ENCODE peak calls at places on chromosome 1, in seven cellular contexts. G, E, F, I, Z, R and D are unnamed samples.

GRCh38 chr1:177789956-177790355 is 179.9 kb downstream of the SEC16B start:
- DNase-seq in G (no peak), E (no peak), F (no peak), I (no peak), Z (no peak), R (no peak), D (no peak)

GRCh38 chr1:66327582-66327981 is 206.4 kb upstream of the SGIP1 start:
- DNase-seq in G (no peak), E (no peak), F (no peak), I (no peak), Z (no peak), R (no peak), D (no peak)

GRCh38 chr1:228555074-228555989 is 68.2 kb downstream of the RNF187 start:
- DNase-seq in G (no peak), E (peak), F (no peak), I (no peak), Z (peak), R (peak), D (peak)

GRCh38 chr1:15849775-15850449 is 2.4 kb downstream of the SPEN start:
- DNase-seq in G (peak), E (peak), F (no peak), I (no peak), Z (peak), R (peak), D (peak)

GRCh38 chr1:86277909-86278308 is 118.2 kb downstream of the ODF2L start:
- DNase-seq in G (no peak), E (no peak), F (no peak), I (no peak), Z (no peak), R (no peak), D (no peak)

GRCh38 chr1:231590453-231591198 is 36.0 kb upstream of the DISC1 start:
- DNase-seq in G (peak), E (no peak), F (no peak), I (no peak), Z (peak), R (peak), D (peak)

GRCh38 chr1:86419277-86419903 is 4.6 kb upstream of the CLCA2 start:
- DNase-seq in G (no peak), E (peak), F (no peak), I (no peak), Z (no peak), R (no peak), D (peak)

GRCh38 chr1:22969224-22969829 is 3.3 kb downstream of the LACTBL1 start:
- DNase-seq in G (no peak), E (no peak), F (no peak), I (no peak), Z (no peak), R (peak), D (no peak)

GRCh38 chr1:69126761-69127160 is 441.0 kb upstream of the LRRC7 start:
- DNase-seq in G (no peak), E (no peak), F (no peak), I (no peak), Z (no peak), R (no peak), D (no peak)

GRCh38 chr1:113809651-113810602 is 2.3 kb downstream of the RSBN1 start:
- DNase-seq in G (no peak), E (no peak), F (no peak), I (no peak), Z (peak), R (no peak), D (no peak)

GRCh38 chr1:162390396-162391185 is 9.1 kb downstream of the C1orf226 start:
- DNase-seq in G (no peak), E (no peak), F (no peak), I (no peak), Z (no peak), R (no peak), D (no peak)

GRCh38 chr1:158248122-158248521 is 6.1 kb upstream of the CD1A start:
- DNase-seq in G (no peak), E (no peak), F (peak), I (no peak), Z (no peak), R (no peak), D (no peak)
- TF ChIP-seq JUND in G (no peak), E (no peak), F (no peak), I (no peak), Z (no peak), R (no peak), D (no peak)

DNA sequence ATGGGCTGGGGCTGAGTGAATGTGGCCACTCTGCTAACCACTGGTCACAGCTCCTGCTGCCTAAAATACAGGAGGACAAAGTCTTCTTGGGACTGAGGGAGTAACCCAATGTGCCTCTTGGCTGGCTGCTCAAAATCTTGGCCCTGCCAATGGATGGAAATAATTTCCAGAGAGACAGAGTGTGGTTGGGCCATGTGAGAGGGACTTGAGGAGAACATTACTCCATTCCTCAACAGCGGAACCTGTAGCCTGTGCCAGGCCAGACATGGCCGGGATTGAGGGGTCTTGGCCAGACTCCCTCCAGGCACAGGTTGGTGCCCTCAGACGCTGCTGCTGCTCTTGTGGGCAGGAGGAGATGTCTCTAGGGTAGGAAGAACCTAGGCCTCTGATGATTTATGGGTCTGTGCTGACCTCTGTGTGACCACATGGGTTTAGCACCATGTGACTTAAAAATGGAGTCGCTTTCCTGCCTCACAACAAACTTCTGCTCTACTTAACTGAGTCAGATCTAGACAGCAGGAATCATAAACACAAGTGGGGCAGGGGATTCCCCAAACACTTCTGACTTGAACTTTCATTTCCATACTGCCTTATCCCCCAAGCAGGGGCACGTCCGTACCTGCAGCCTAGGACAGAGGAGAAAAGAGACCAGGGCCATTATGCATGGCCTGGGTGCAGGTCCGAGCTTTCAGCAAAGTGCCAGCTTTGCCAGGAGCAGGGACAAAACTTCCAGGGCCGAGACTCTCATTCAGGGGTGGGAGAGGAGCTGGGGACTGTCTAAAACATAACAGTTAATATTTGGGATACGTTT is 79.2 kb downstream of the CD34 start:
- DNase-seq in G (no peak), E (no peak), F (peak), I (no peak), Z (no peak), R (no peak), D (no peak)
- TF ChIP-seq JUND in G (no peak), E (no peak), F (peak), I (no peak), Z (no peak), R (no peak), D (no peak)

GRCh38 chr1:241716915-241717651 is 65.0 kb downstream of the WDR64 start:
- DNase-seq in G (no peak), E (no peak), F (no peak), I (no peak), Z (no peak), R (no peak), D (no peak)
- TF ChIP-seq JUND in G (no peak), E (no peak), F (no peak), I (no peak), Z (no peak), R (no peak), D (no peak)

GRCh38 chr1:157286646-157287420 is 148.6 kb upstream of the ETV3 start:
- DNase-seq in G (no peak), E (no peak), F (no peak), I (no peak), Z (no peak), R (no peak), D (no peak)

GRCh38 chr1:157287462-157287861 is 149.3 kb upstream of the ETV3 start:
- DNase-seq in G (no peak), E (no peak), F (no peak), I (no peak), Z (no peak), R (no peak), D (no peak)

GRCh38 chr1:157288511-157288910 is 150.3 kb upstream of the ETV3 start:
- DNase-seq in G (no peak), E (no peak), F (no peak), I (no peak), Z (no peak), R (no peak), D (no peak)

GRCh38 chr1:157289001-157289400 is 150.8 kb upstream of the ETV3 start:
- DNase-seq in G (no peak), E (no peak), F (no peak), I (no peak), Z (no peak), R (no peak), D (no peak)

DNA sequence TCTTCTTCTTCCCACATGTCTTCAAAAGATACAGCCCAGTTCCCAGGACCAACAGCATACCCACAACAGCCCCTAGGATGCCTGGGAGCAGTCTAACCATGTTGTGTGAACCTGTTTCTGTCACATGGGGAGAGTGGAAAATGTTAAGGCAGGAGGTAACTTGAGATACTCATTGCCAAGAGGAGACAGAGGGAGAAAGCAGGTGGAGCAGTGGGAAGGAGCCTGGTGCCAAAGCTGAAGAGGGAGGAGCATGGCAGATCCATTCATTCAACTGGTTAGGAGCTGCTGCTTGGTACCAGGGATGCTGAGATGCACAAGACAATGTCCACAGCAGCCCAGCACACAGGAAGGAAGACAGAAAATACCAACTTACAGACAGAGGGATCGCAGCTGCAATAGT is 149.8 kb upstream of the ETV3 start:
- DNase-seq in G (no peak), E (no peak), F (no peak), I (no peak), Z (no peak), R (no peak), D (no peak)
- TF ChIP-seq JUND in G (no peak), E (no peak), F (no peak), I (no peak), Z (no peak), R (no peak), D (no peak)

DNA sequence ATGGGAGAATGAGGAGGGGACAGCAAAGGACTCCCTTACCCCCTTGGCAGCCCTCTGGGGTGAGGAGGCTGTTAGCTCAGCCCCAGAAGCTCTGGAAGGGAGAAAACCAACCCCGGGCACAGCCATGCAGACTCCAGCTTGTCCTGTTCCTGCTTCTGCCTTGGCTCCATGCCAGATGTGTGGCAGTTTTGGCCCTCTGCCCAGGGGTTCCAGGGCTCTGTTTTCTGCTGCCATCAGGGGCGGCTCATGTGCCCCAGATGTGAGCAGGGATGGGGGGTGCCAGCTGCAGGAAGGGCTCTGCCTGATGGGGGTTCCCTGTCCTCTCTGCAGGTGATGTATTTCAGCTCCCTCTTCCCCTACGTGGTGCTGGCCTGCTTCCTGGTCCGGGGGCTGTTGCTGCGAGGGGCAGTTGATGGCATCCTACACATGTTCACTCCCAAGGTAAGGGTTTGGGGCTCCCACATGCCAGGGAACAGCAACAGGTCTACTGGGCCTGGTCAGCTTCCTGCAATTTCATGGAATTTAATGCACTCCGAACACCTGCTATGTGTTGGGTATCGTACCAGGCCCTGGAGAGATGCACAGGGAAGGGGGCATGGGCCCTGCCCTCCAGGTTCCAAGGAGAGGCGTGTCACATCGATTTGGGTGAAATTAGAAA is 26.1 kb downstream of the SLC6A17 start:
- DNase-seq in G (no peak), E (no peak), F (no peak), I (no peak), Z (no peak), R (peak), D (no peak)
- TF ChIP-seq JUND in G (no peak), E (no peak), F (no peak), I (no peak), Z (no peak), R (no peak), D (no peak)

GRCh38 chr1:154329551-154330131 is 4.3 kb downstream of the ATP8B2 start:
- DNase-seq in G (no peak), E (peak), F (no peak), I (no peak), Z (no peak), R (peak), D (no peak)
- TF ChIP-seq JUND in G (no peak), E (no peak), F (no peak), I (no peak), Z (no peak), R (no peak), D (no peak)

DNA sequence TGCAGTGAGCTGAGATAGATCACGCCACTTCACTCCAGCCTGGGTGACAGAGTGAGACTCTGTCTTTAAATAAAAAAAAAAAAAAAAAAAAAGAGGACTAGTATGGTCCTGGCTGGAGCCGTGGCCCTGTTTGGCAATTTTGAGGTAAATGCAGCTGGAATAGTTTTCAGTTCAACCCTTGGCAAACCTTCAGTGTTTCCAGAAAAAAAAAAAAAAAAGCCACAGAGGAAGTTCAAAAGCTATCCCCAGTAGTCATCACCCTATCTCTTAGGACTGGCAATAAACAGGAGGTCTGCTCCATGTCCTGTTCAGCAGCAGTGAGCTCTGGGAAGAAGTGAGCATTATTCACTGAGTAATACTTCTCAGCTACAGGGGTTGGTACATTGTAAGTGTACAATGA is 56.8 kb upstream of the ERRFI1 start:
- DNase-seq in G (no peak), E (no peak), F (no peak), I (no peak), Z (peak), R (no peak), D (no peak)
- TF ChIP-seq JUND in G (no peak), E (no peak), F (no peak), I (no peak), Z (no peak), R (peak), D (no peak)

DNA sequence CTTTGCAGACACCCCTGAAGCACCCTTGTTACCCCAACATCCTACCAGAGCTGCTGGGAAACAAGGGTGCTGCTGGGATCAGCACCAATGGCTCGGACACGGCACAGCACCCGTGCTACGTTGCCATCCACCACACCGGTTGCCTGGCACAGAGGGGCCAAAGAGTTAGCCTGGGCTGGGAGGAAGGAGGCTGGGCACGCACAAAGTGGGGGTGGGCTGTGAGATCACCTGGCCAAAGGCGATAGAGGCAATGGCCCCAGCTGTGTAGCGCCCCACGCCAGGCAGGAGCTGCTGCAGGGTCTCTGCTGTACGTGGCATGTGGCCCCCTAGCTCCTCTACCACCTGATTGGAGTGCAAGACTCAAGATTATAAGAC is 5.6 kb downstream of the HPDL start:
- DNase-seq in G (no peak), E (no peak), F (no peak), I (no peak), Z (no peak), R (no peak), D (no peak)
- TF ChIP-seq JUND in G (no peak), E (no peak), F (no peak), I (no peak), Z (no peak), R (no peak), D (no peak)

GRCh38 chr1:3000671-3001470 is 20.4 kb upstream of the ACTRT2 start:
- DNase-seq in G (no peak), E (no peak), F (no peak), I (no peak), Z (no peak), R (no peak), D (no peak)
- TF ChIP-seq JUND in G (no peak), E (no peak), F (no peak), I (no peak), Z (no peak), R (no peak), D (no peak)